ENCODE peak calls at places on chromosomes 1 and 21, in six cellular contexts. One of them, this sample, is unnamed.

GRCh38 chr21:33870768-33871167 is 44.8 kb downstream of the ATP5PO start:
- DNase-seq in HepG2: no peak
- DNase-seq in A549: no peak
- DNase-seq in K562: no peak
- DNase-seq in endothelial cell of umbilical vein: no peak
- DNase-seq in GM12878: no peak
- DNase-seq in this sample: no peak

GRCh38 chr1:185720633-185721272 is 13.4 kb upstream of the HMCN1 start:
- DNase-seq in HepG2: peak
- DNase-seq in A549: no peak
- DNase-seq in K562: no peak
- DNase-seq in endothelial cell of umbilical vein: peak
- DNase-seq in GM12878: no peak
- DNase-seq in this sample: peak

GRCh38 chr1:200490183-200490582 is 80.3 kb upstream of the ZNF281 start:
- DNase-seq in HepG2: no peak
- DNase-seq in A549: no peak
- DNase-seq in K562: no peak
- DNase-seq in endothelial cell of umbilical vein: no peak
- DNase-seq in GM12878: no peak
- DNase-seq in this sample: no peak

GRCh38 chr1:3531928-3532327 is 77.5 kb downstream of the ARHGEF16 start:
- DNase-seq in HepG2: no peak
- DNase-seq in A549: no peak
- DNase-seq in K562: no peak
- DNase-seq in endothelial cell of umbilical vein: no peak
- DNase-seq in GM12878: no peak
- DNase-seq in this sample: no peak

GRCh38 chr1:182888736-182889531 is 49.8 kb downstream of the DHX9 start:
- DNase-seq in HepG2: no peak
- DNase-seq in A549: no peak
- DNase-seq in K562: no peak
- DNase-seq in endothelial cell of umbilical vein: no peak
- DNase-seq in GM12878: no peak
- DNase-seq in this sample: peak

GRCh38 chr1:44505210-44505993 is 100.3 kb downstream of the RNF220 start:
- DNase-seq in HepG2: no peak
- DNase-seq in A549: no peak
- DNase-seq in K562: no peak
- DNase-seq in endothelial cell of umbilical vein: no peak
- DNase-seq in GM12878: no peak
- DNase-seq in this sample: no peak

GRCh38 chr1:203124011-203124410 is 3.5 kb upstream of the ADORA1 start:
- DNase-seq in HepG2: no peak
- DNase-seq in A549: no peak
- DNase-seq in K562: no peak
- DNase-seq in endothelial cell of umbilical vein: no peak
- DNase-seq in GM12878: no peak
- DNase-seq in this sample: no peak

GRCh38 chr1:3440282-3440681 is 14.2 kb upstream of the ARHGEF16 start:
- DNase-seq in HepG2: no peak
- DNase-seq in A549: no peak
- DNase-seq in K562: no peak
- DNase-seq in endothelial cell of umbilical vein: no peak
- DNase-seq in GM12878: no peak
- DNase-seq in this sample: no peak

GRCh38 chr21:29072873-29073221 is 601 bp downstream of the CCT8 start:
- DNase-seq in HepG2: peak
- DNase-seq in A549: no peak
- DNase-seq in K562: no peak
- DNase-seq in endothelial cell of umbilical vein: peak
- DNase-seq in GM12878: no peak
- DNase-seq in this sample: peak

GRCh38 chr1:173134029-173134428 is 73.1 kb downstream of the TNFSF4 start:
- DNase-seq in HepG2: no peak
- DNase-seq in A549: no peak
- DNase-seq in K562: no peak
- DNase-seq in endothelial cell of umbilical vein: no peak
- DNase-seq in GM12878: no peak
- DNase-seq in this sample: no peak

GRCh38 chr21:23968722-23969647 is 1638.3 kb downstream of the MRPL39 start:
- DNase-seq in HepG2: no peak
- DNase-seq in A549: no peak
- DNase-seq in K562: peak
- DNase-seq in endothelial cell of umbilical vein: peak
- DNase-seq in GM12878: peak
- DNase-seq in this sample: peak

GRCh38 chr1:168628807-168629206 is 52.4 kb downstream of the XCL1 start:
- DNase-seq in HepG2: no peak
- DNase-seq in A549: peak
- DNase-seq in K562: no peak
- DNase-seq in endothelial cell of umbilical vein: no peak
- DNase-seq in GM12878: no peak
- DNase-seq in this sample: no peak

GRCh38 chr21:36385233-36385908 is at the start of gene CHAF1B:
- DNase-seq in HepG2: peak
- DNase-seq in A549: peak
- DNase-seq in K562: peak
- DNase-seq in endothelial cell of umbilical vein: peak
- DNase-seq in GM12878: no peak
- DNase-seq in this sample: peak
- TF ChIP-seq POLR2A in HepG2: peak
- TF ChIP-seq POLR2A in A549: peak
- TF ChIP-seq POLR2A in K562: peak
- TF ChIP-seq POLR2A in endothelial cell of umbilical vein: peak
- TF ChIP-seq POLR2A in GM12878: peak
- TF ChIP-seq POLR2A in this sample: peak

GRCh38 chr1:111727056-111727455 is 12.1 kb downstream of the INKA2 start:
- DNase-seq in HepG2: no peak
- DNase-seq in A549: no peak
- DNase-seq in K562: no peak
- DNase-seq in endothelial cell of umbilical vein: no peak
- DNase-seq in GM12878: no peak
- DNase-seq in this sample: no peak

GRCh38 chr1:111730706-111731105 is 8.5 kb downstream of the INKA2 start:
- DNase-seq in HepG2: no peak
- DNase-seq in A549: no peak
- DNase-seq in K562: no peak
- DNase-seq in endothelial cell of umbilical vein: no peak
- DNase-seq in GM12878: no peak
- DNase-seq in this sample: no peak

GRCh38 chr1:111731956-111732355 is 7.2 kb downstream of the INKA2 start:
- DNase-seq in HepG2: no peak
- DNase-seq in A549: no peak
- DNase-seq in K562: no peak
- DNase-seq in endothelial cell of umbilical vein: no peak
- DNase-seq in GM12878: no peak
- DNase-seq in this sample: no peak

GRCh38 chr1:111730282-111730681 is 8.9 kb downstream of the INKA2 start:
- DNase-seq in HepG2: no peak
- DNase-seq in A549: no peak
- DNase-seq in K562: no peak
- DNase-seq in endothelial cell of umbilical vein: no peak
- DNase-seq in GM12878: no peak
- DNase-seq in this sample: no peak

GRCh38 chr1:111729271-111729921 is 9.8 kb downstream of the INKA2 start:
- DNase-seq in HepG2: no peak
- DNase-seq in A549: no peak
- DNase-seq in K562: no peak
- DNase-seq in endothelial cell of umbilical vein: no peak
- DNase-seq in GM12878: no peak
- DNase-seq in this sample: no peak
- TF ChIP-seq MYC in HepG2: no peak
- TF ChIP-seq MYC in A549: no peak
- TF ChIP-seq MYC in K562: no peak
- TF ChIP-seq MYC in endothelial cell of umbilical vein: no peak
- TF ChIP-seq MYC in GM12878: no peak
- TF ChIP-seq MYC in this sample: no peak

GRCh38 chr1:37808369-37809319 is 636 bp upstream of the YRDC start:
- DNase-seq in HepG2: no peak
- DNase-seq in A549: peak
- DNase-seq in K562: peak
- DNase-seq in endothelial cell of umbilical vein: peak
- DNase-seq in GM12878: no peak
- DNase-seq in this sample: peak
- TF ChIP-seq CTCF in HepG2: no peak
- TF ChIP-seq CTCF in A549: no peak
- TF ChIP-seq CTCF in K562: peak
- TF ChIP-seq CTCF in endothelial cell of umbilical vein: no peak
- TF ChIP-seq CTCF in GM12878: no peak
- TF ChIP-seq CTCF in this sample: no peak

GRCh38 chr21:41453198-41453597 is 27.2 kb downstream of the MX1 start:
- DNase-seq in HepG2: no peak
- DNase-seq in A549: no peak
- DNase-seq in K562: no peak
- DNase-seq in endothelial cell of umbilical vein: no peak
- DNase-seq in GM12878: no peak
- DNase-seq in this sample: no peak
- TF ChIP-seq POLR2A in HepG2: no peak
- TF ChIP-seq POLR2A in A549: no peak
- TF ChIP-seq POLR2A in K562: no peak
- TF ChIP-seq POLR2A in endothelial cell of umbilical vein: no peak
- TF ChIP-seq POLR2A in GM12878: peak
- TF ChIP-seq POLR2A in this sample: no peak

GRCh38 chr1:248808876-248809275 is 16.8 kb downstream of the SH3BP5L start:
- DNase-seq in HepG2: no peak
- DNase-seq in A549: no peak
- DNase-seq in K562: peak
- DNase-seq in endothelial cell of umbilical vein: no peak
- DNase-seq in GM12878: no peak
- DNase-seq in this sample: no peak

GRCh38 chr1:248810000-248810726 is 15.6 kb downstream of the SH3BP5L start:
- DNase-seq in HepG2: no peak
- DNase-seq in A549: no peak
- DNase-seq in K562: peak
- DNase-seq in endothelial cell of umbilical vein: no peak
- DNase-seq in GM12878: no peak
- DNase-seq in this sample: no peak

GRCh38 chr1:248812736-248813425 is 12.8 kb downstream of the SH3BP5L start:
- DNase-seq in HepG2: no peak
- DNase-seq in A549: no peak
- DNase-seq in K562: peak
- DNase-seq in endothelial cell of umbilical vein: no peak
- DNase-seq in GM12878: no peak
- DNase-seq in this sample: no peak

GRCh38 chr1:248811514-248812490 is 13.9 kb downstream of the SH3BP5L start:
- DNase-seq in HepG2: no peak
- DNase-seq in A549: no peak
- DNase-seq in K562: peak
- DNase-seq in endothelial cell of umbilical vein: no peak
- DNase-seq in GM12878: no peak
- DNase-seq in this sample: peak

DNA sequence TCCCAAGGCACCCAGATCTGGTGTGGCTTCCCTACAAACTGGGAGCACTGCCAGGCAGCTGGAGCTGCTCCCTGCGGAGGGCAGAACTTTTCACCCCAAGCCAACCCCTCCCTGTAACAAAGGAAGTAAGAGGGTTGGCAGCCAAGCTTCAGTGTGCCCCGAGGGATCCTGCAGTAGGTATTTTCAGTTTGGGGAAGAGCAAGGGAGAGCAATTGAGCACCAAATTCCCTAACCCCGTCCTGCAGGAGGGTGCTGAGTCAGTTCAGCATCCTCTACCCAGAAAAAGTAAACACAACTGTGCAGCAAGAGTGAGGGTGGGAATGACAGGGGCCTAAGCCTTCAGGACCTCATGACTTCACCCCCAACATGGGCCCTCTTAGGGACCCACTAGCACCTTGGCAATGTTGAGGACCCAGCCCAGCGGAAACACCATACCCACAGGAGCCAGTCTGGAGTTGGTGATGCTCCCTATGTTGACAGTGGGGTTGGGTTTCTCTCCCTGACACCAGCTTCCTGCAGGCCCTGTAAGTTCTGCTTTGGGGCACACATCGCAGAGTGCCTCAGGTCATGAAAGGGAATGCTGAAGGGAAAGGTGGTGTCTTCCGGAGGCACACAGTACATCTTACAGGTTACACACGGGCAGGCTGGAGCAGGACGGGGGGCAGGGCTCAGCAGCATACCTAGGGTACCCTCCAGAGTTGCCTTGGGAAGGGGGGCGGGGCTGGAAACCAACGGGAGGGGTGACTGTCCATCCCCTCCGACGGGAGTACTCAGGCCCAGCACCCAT is 14.8 kb downstream of the SH3BP5L start:
- DNase-seq in HepG2: no peak
- DNase-seq in A549: no peak
- DNase-seq in K562: peak
- DNase-seq in endothelial cell of umbilical vein: no peak
- DNase-seq in GM12878: no peak
- DNase-seq in this sample: peak
- TF ChIP-seq MYC in HepG2: no peak
- TF ChIP-seq MYC in A549: no peak
- TF ChIP-seq MYC in K562: no peak
- TF ChIP-seq MYC in endothelial cell of umbilical vein: no peak
- TF ChIP-seq MYC in GM12878: no peak
- TF ChIP-seq MYC in this sample: no peak

GRCh38 chr21:37000381-37000780 is 6.1 kb upstream of the RIPPLY3 start:
- DNase-seq in HepG2: no peak
- DNase-seq in A549: no peak
- DNase-seq in K562: no peak
- DNase-seq in endothelial cell of umbilical vein: no peak
- DNase-seq in GM12878: no peak
- DNase-seq in this sample: peak
- TF ChIP-seq CTCF in HepG2: no peak
- TF ChIP-seq CTCF in A549: peak
- TF ChIP-seq CTCF in K562: no peak
- TF ChIP-seq CTCF in endothelial cell of umbilical vein: no peak
- TF ChIP-seq CTCF in GM12878: no peak
- TF ChIP-seq CTCF in this sample: no peak

GRCh38 chr1:247113094-247113497 is 8.9 kb upstream of the ZNF669 start:
- DNase-seq in HepG2: peak
- DNase-seq in A549: no peak
- DNase-seq in K562: no peak
- DNase-seq in endothelial cell of umbilical vein: no peak
- DNase-seq in GM12878: no peak
- DNase-seq in this sample: no peak
- TF ChIP-seq POLR2A in HepG2: peak
- TF ChIP-seq POLR2A in A549: no peak
- TF ChIP-seq POLR2A in K562: no peak
- TF ChIP-seq POLR2A in endothelial cell of umbilical vein: no peak
- TF ChIP-seq POLR2A in GM12878: no peak
- TF ChIP-seq POLR2A in this sample: no peak